ENCODE peak calls at places on chromosomes 12 and 14, in seven cellular contexts. One of them, this sample, is unnamed.

GRCh38 chr14:78448483-78449094 is 278.4 kb downstream of the NRXN3 start:
- DNase-seq in A172: peak
- DNase-seq in T-helper 1 cell: peak
- DNase-seq in heart left ventricle: no peak
- DNase-seq in ACHN: peak
- DNase-seq in germinal center: peak
- DNase-seq in CD8-positive, alpha-beta memory T cell: no peak
- DNase-seq in this sample: no peak

GRCh38 chr14:103001226-103001625 is 56.1 kb downstream of the CDC42BPB start:
- DNase-seq in heart left ventricle: peak
- DNase-seq in CD8-positive, alpha-beta memory T cell: no peak
- DNase-seq in A172: no peak
- DNase-seq in T-helper 1 cell: no peak
- DNase-seq in ACHN: no peak
- DNase-seq in germinal center: no peak
- DNase-seq in this sample: no peak

GRCh38 chr12:65823481-65824313 is 586 bp upstream of the HMGA2 start:
- DNase-seq in ACHN: peak
- DNase-seq in germinal center: peak
- DNase-seq in heart left ventricle: peak
- DNase-seq in A172: no peak
- DNase-seq in CD8-positive, alpha-beta memory T cell: no peak
- DNase-seq in T-helper 1 cell: no peak
- DNase-seq in this sample: no peak

GRCh38 chr12:64404470-64405446 is 566 bp downstream of the XPOT start:
- DNase-seq in germinal center: peak
- DNase-seq in A172: peak
- DNase-seq in CD8-positive, alpha-beta memory T cell: no peak
- DNase-seq in heart left ventricle: no peak
- DNase-seq in T-helper 1 cell: peak
- DNase-seq in ACHN: peak
- DNase-seq in this sample: peak

GRCh38 chr12:93025145-93026103 is 96.3 kb upstream of the EEA1 start:
- DNase-seq in heart left ventricle: no peak
- DNase-seq in A172: peak
- DNase-seq in T-helper 1 cell: peak
- DNase-seq in ACHN: peak
- DNase-seq in CD8-positive, alpha-beta memory T cell: peak
- DNase-seq in germinal center: peak
- DNase-seq in this sample: no peak

GRCh38 chr14:24428628-24429394 is 657 bp downstream of the CBLN3 start:
- DNase-seq in A172: no peak
- DNase-seq in germinal center: no peak
- DNase-seq in T-helper 1 cell: no peak
- DNase-seq in ACHN: no peak
- DNase-seq in CD8-positive, alpha-beta memory T cell: no peak
- DNase-seq in heart left ventricle: peak
- DNase-seq in this sample: no peak

GRCh38 chr14:59424707-59425106 is 40.5 kb downstream of the GPR135 start:
- DNase-seq in T-helper 1 cell: no peak
- DNase-seq in A172: no peak
- DNase-seq in germinal center: no peak
- DNase-seq in ACHN: no peak
- DNase-seq in CD8-positive, alpha-beta memory T cell: no peak
- DNase-seq in heart left ventricle: peak
- DNase-seq in this sample: no peak

GRCh38 chr14:23195552-23196101 is 12.2 kb upstream of the SLC7A8 start:
- DNase-seq in T-helper 1 cell: no peak
- DNase-seq in ACHN: no peak
- DNase-seq in germinal center: no peak
- DNase-seq in CD8-positive, alpha-beta memory T cell: no peak
- DNase-seq in A172: no peak
- DNase-seq in heart left ventricle: no peak
- DNase-seq in this sample: no peak

GRCh38 chr14:28494196-28494595 is 272.4 kb upstream of the FOXG1 start:
- DNase-seq in A172: no peak
- DNase-seq in germinal center: no peak
- DNase-seq in heart left ventricle: no peak
- DNase-seq in CD8-positive, alpha-beta memory T cell: no peak
- DNase-seq in ACHN: no peak
- DNase-seq in T-helper 1 cell: no peak
- DNase-seq in this sample: no peak

This sample was measured in effector memory CD8-positive, alpha-beta T cell.